ENCODE peak calls at places on chromosome 3, in eight cellular contexts. One of them, this sample, is unnamed. For H3K4me1, the result is how much of the 10 kb centered on the place peaks cover.

GRCh38 chr3:154235330-154235729 is 89.0 kb downstream of the DHX36 start:
- DNase-seq in IMR-90: peak
- DNase-seq in Peyer's patch: no peak
- DNase-seq in neuronal stem cell: no peak
- DNase-seq in thoracic aorta: no peak
- DNase-seq in neural progenitor cell: no peak
- DNase-seq in tibial nerve: no peak
- DNase-seq in PC-3: peak
- DNase-seq in this sample: no peak

GRCh38 chr3:98681486-98681885 is 81.7 kb upstream of the ST3GAL6 start:
- DNase-seq in neural progenitor cell: no peak
- DNase-seq in IMR-90: no peak
- DNase-seq in Peyer's patch: no peak
- DNase-seq in neuronal stem cell: no peak
- DNase-seq in tibial nerve: no peak
- DNase-seq in thoracic aorta: no peak
- DNase-seq in PC-3: no peak
- DNase-seq in this sample: no peak

GRCh38 chr3:149958171-149958796 is 12.4 kb downstream of the PFN2 start:
- DNase-seq in thoracic aorta: no peak
- DNase-seq in neuronal stem cell: no peak
- DNase-seq in PC-3: peak
- DNase-seq in IMR-90: no peak
- DNase-seq in Peyer's patch: no peak
- DNase-seq in tibial nerve: no peak
- DNase-seq in neural progenitor cell: no peak
- DNase-seq in this sample: no peak

GRCh38 chr3:4935347-4935746 is 43.9 kb upstream of the BHLHE40 start:
- DNase-seq in neural progenitor cell: no peak
- DNase-seq in IMR-90: no peak
- DNase-seq in neuronal stem cell: no peak
- DNase-seq in Peyer's patch: no peak
- DNase-seq in thoracic aorta: no peak
- DNase-seq in tibial nerve: no peak
- DNase-seq in PC-3: peak
- DNase-seq in this sample: no peak

GRCh38 chr3:152445227-152445626 is 176.5 kb downstream of the MBNL1 start:
- DNase-seq in Peyer's patch: no peak
- DNase-seq in thoracic aorta: no peak
- DNase-seq in IMR-90: no peak
- DNase-seq in neuronal stem cell: no peak
- DNase-seq in neural progenitor cell: no peak
- DNase-seq in tibial nerve: no peak
- DNase-seq in PC-3: no peak
- DNase-seq in this sample: no peak

GRCh38 chr3:119580148-119580760 is 962 bp downstream of the ADPRH start:
- DNase-seq in IMR-90: no peak
- DNase-seq in tibial nerve: peak
- DNase-seq in neural progenitor cell: peak
- DNase-seq in thoracic aorta: no peak
- DNase-seq in Peyer's patch: no peak
- DNase-seq in neuronal stem cell: no peak
- DNase-seq in PC-3: no peak
- DNase-seq in this sample: no peak

GRCh38 chr3:196149922-196150321 is 61.3 kb downstream of the ZDHHC19 start:
- DNase-seq in thoracic aorta: no peak
- DNase-seq in tibial nerve: no peak
- DNase-seq in neural progenitor cell: no peak
- DNase-seq in Peyer's patch: no peak
- DNase-seq in PC-3: no peak
- DNase-seq in IMR-90: no peak
- DNase-seq in neuronal stem cell: no peak
- DNase-seq in this sample: no peak

GRCh38 chr3:43181202-43181910 is 75.5 kb upstream of the POMGNT2 start:
- DNase-seq in neuronal stem cell: no peak
- DNase-seq in IMR-90: no peak
- DNase-seq in Peyer's patch: peak
- DNase-seq in neural progenitor cell: no peak
- DNase-seq in PC-3: peak
- DNase-seq in tibial nerve: no peak
- DNase-seq in thoracic aorta: no peak
- DNase-seq in this sample: no peak

GRCh38 chr3:158769519-158770253 is 32.2 kb upstream of the MFSD1 start:
- DNase-seq in tibial nerve: no peak
- DNase-seq in thoracic aorta: no peak
- DNase-seq in neuronal stem cell: no peak
- DNase-seq in Peyer's patch: no peak
- DNase-seq in neural progenitor cell: no peak
- DNase-seq in IMR-90: no peak
- DNase-seq in PC-3: no peak
- DNase-seq in this sample: no peak

GRCh38 chr3:4994823-4995499 is 15.7 kb downstream of the BHLHE40 start:
- DNase-seq in IMR-90: peak
- DNase-seq in neuronal stem cell: no peak
- DNase-seq in Peyer's patch: no peak
- DNase-seq in PC-3: peak
- DNase-seq in tibial nerve: peak
- DNase-seq in neural progenitor cell: no peak
- DNase-seq in thoracic aorta: peak
- DNase-seq in this sample: no peak

GRCh38 chr3:10933958-10934481 is 58.5 kb upstream of the SLC6A1 start:
- DNase-seq in IMR-90: peak
- DNase-seq in neural progenitor cell: no peak
- DNase-seq in thoracic aorta: no peak
- DNase-seq in tibial nerve: no peak
- DNase-seq in neuronal stem cell: no peak
- DNase-seq in PC-3: peak
- DNase-seq in Peyer's patch: peak
- DNase-seq in this sample: no peak

GRCh38 chr3:178618197-178618596 is 82.0 kb downstream of the KCNMB2 start:
- DNase-seq in PC-3: no peak
- DNase-seq in neuronal stem cell: no peak
- DNase-seq in IMR-90: peak
- DNase-seq in tibial nerve: no peak
- DNase-seq in thoracic aorta: no peak
- DNase-seq in Peyer's patch: no peak
- DNase-seq in neural progenitor cell: no peak
- DNase-seq in this sample: no peak

GRCh38 chr3:94173667-94174434 is 111.0 kb downstream of the NSUN3 start:
- DNase-seq in neural progenitor cell: no peak
- DNase-seq in Peyer's patch: no peak
- DNase-seq in IMR-90: peak
- DNase-seq in PC-3: peak
- DNase-seq in neuronal stem cell: no peak
- DNase-seq in thoracic aorta: no peak
- DNase-seq in tibial nerve: no peak
- DNase-seq in this sample: no peak

GRCh38 chr3:7953449-7954015 is 548.1 kb upstream of the LMCD1 start:
- DNase-seq in PC-3: no peak
- DNase-seq in neural progenitor cell: no peak
- DNase-seq in thoracic aorta: no peak
- DNase-seq in tibial nerve: no peak
- DNase-seq in IMR-90: no peak
- DNase-seq in neuronal stem cell: no peak
- DNase-seq in Peyer's patch: no peak
- DNase-seq in this sample: peak

GRCh38 chr3:102183186-102183585 is 251.6 kb upstream of the ZPLD1 start:
- DNase-seq in Peyer's patch: no peak
- DNase-seq in neuronal stem cell: no peak
- DNase-seq in tibial nerve: no peak
- DNase-seq in IMR-90: no peak
- DNase-seq in thoracic aorta: no peak
- DNase-seq in neural progenitor cell: peak
- DNase-seq in PC-3: no peak
- DNase-seq in this sample: no peak

GRCh38 chr3:81788650-81789049 is 27.2 kb upstream of the GBE1 start:
- DNase-seq in Peyer's patch: no peak
- DNase-seq in IMR-90: no peak
- DNase-seq in PC-3: no peak
- DNase-seq in neural progenitor cell: no peak
- DNase-seq in thoracic aorta: no peak
- DNase-seq in tibial nerve: no peak
- DNase-seq in neuronal stem cell: no peak
- DNase-seq in this sample: no peak
- H3K27ac ChIP-seq in Peyer's patch: no peak
- H3K27ac ChIP-seq in IMR-90: no peak
- H3K27ac ChIP-seq in PC-3: no peak
- H3K27ac ChIP-seq in neural progenitor cell: no peak
- H3K27ac ChIP-seq in thoracic aorta: no peak
- H3K27ac ChIP-seq in tibial nerve: no peak
- H3K27ac ChIP-seq in neuronal stem cell: no peak
- H3K27ac ChIP-seq in this sample: no peak

GRCh38 chr3:71451812-71452211 is 131.7 kb downstream of the FOXP1 start:
- DNase-seq in neural progenitor cell: no peak
- DNase-seq in PC-3: no peak
- DNase-seq in IMR-90: no peak
- DNase-seq in thoracic aorta: no peak
- DNase-seq in neuronal stem cell: no peak
- DNase-seq in Peyer's patch: no peak
- DNase-seq in tibial nerve: no peak
- DNase-seq in this sample: no peak

GRCh38 chr3:71453822-71454512 is 129.6 kb downstream of the FOXP1 start:
- DNase-seq in Peyer's patch: no peak
- DNase-seq in neural progenitor cell: no peak
- DNase-seq in neuronal stem cell: no peak
- DNase-seq in PC-3: peak
- DNase-seq in tibial nerve: no peak
- DNase-seq in IMR-90: no peak
- DNase-seq in thoracic aorta: no peak
- DNase-seq in this sample: no peak

GRCh38 chr3:71450985-71451560 is 132.5 kb downstream of the FOXP1 start:
- DNase-seq in neural progenitor cell: peak
- DNase-seq in IMR-90: peak
- DNase-seq in PC-3: no peak
- DNase-seq in Peyer's patch: no peak
- DNase-seq in tibial nerve: no peak
- DNase-seq in neuronal stem cell: no peak
- DNase-seq in thoracic aorta: no peak
- DNase-seq in this sample: no peak

GRCh38 chr3:71454513-71455423 is 128.8 kb downstream of the FOXP1 start:
- DNase-seq in neural progenitor cell: no peak
- DNase-seq in thoracic aorta: no peak
- DNase-seq in PC-3: no peak
- DNase-seq in Peyer's patch: no peak
- DNase-seq in tibial nerve: no peak
- DNase-seq in neuronal stem cell: no peak
- DNase-seq in IMR-90: no peak
- DNase-seq in this sample: no peak

DNA sequence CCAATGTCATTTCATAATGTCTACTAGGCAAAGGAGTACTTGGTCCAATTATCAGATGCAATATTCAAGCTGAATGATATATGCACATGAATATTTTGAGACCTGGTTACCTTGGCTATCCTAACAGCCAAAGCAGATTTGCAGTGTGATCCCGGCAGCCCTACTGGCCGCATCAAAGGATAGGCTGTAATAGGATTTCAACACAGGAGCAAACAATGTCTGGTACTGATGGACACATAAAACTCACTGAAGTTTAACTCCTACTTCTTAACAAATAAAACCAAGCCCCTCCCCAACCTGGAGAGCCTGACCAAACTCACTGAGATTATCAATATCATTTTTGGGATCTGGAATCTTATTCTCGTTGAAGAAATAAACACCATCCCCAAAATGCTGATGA is 130.2 kb downstream of the FOXP1 start:
- DNase-seq in IMR-90: no peak
- DNase-seq in tibial nerve: no peak
- DNase-seq in Peyer's patch: no peak
- DNase-seq in neuronal stem cell: no peak
- DNase-seq in neural progenitor cell: peak
- DNase-seq in thoracic aorta: no peak
- DNase-seq in PC-3: no peak
- DNase-seq in this sample: no peak
- H3K4me1 ChIP-seq in IMR-90: under half
- H3K4me1 ChIP-seq in tibial nerve: under half
- H3K4me1 ChIP-seq in Peyer's patch: under half
- H3K4me1 ChIP-seq in neuronal stem cell: under half
- H3K4me1 ChIP-seq in neural progenitor cell: under half
- H3K4me1 ChIP-seq in thoracic aorta: under half
- H3K4me1 ChIP-seq in PC-3: under half
- H3K4me1 ChIP-seq in this sample: under half

DNA sequence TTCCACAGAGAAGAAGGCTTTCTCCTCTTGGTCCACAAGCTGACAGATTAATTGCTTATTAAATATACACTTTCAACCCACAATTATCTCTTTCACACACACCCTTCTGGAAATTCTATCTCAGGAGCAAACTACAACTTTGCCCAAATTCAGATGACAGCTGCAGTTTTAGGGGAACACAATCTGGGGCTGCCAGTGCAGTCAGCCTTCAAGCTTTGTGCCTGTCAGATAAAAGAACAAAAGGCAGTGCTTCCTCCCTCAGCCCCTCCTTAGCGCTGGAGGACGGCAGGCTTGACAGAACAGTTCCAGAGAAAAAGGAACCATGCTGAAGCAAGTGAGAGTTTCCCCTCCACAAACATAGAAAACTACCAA is 99.6 kb downstream of the TMCC1 start:
- DNase-seq in Peyer's patch: no peak
- DNase-seq in thoracic aorta: no peak
- DNase-seq in neuronal stem cell: peak
- DNase-seq in IMR-90: no peak
- DNase-seq in neural progenitor cell: peak
- DNase-seq in PC-3: no peak
- DNase-seq in tibial nerve: no peak
- DNase-seq in this sample: no peak
- H3K4me3 ChIP-seq in Peyer's patch: no peak
- H3K4me3 ChIP-seq in thoracic aorta: no peak
- H3K4me3 ChIP-seq in neuronal stem cell: no peak
- H3K4me3 ChIP-seq in IMR-90: no peak
- H3K4me3 ChIP-seq in neural progenitor cell: peak
- H3K4me3 ChIP-seq in PC-3: peak
- H3K4me3 ChIP-seq in tibial nerve: peak
- H3K4me3 ChIP-seq in this sample: no peak

DNA sequence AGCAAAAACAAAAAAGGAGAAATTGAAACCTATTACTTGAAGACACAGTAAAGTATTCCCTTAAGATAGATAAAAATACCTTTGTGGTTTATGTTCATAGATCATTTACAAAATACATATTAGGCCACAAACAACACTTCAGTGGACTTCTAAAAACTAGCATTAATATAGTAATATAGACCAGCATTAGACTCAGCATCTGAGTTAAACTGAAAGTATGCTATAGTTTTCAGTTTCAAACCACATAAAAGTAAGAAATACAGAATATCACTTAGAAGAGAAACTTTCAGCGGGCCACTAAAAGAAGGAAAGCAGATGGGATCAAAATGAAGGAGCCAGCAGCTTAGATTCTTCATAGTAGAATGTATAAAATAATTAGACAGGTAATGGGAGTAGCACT is 86.6 kb downstream of the MSL2 start:
- DNase-seq in Peyer's patch: no peak
- DNase-seq in tibial nerve: no peak
- DNase-seq in neural progenitor cell: no peak
- DNase-seq in IMR-90: no peak
- DNase-seq in thoracic aorta: no peak
- DNase-seq in PC-3: no peak
- DNase-seq in neuronal stem cell: no peak
- DNase-seq in this sample: no peak
- H3K27ac ChIP-seq in Peyer's patch: no peak
- H3K27ac ChIP-seq in tibial nerve: no peak
- H3K27ac ChIP-seq in neural progenitor cell: no peak
- H3K27ac ChIP-seq in IMR-90: no peak
- H3K27ac ChIP-seq in thoracic aorta: no peak
- H3K27ac ChIP-seq in PC-3: no peak
- H3K27ac ChIP-seq in neuronal stem cell: no peak
- H3K27ac ChIP-seq in this sample: no peak

GRCh38 chr3:72428803-72429202 is 419.4 kb downstream of the SHQ1 start:
- DNase-seq in Peyer's patch: no peak
- DNase-seq in neuronal stem cell: no peak
- DNase-seq in tibial nerve: no peak
- DNase-seq in IMR-90: no peak
- DNase-seq in thoracic aorta: no peak
- DNase-seq in neural progenitor cell: no peak
- DNase-seq in PC-3: no peak
- DNase-seq in this sample: no peak
- H3K4me1 ChIP-seq in Peyer's patch: under half
- H3K4me1 ChIP-seq in neuronal stem cell: under half
- H3K4me1 ChIP-seq in tibial nerve: under half
- H3K4me1 ChIP-seq in IMR-90: under half
- H3K4me1 ChIP-seq in thoracic aorta: under half
- H3K4me1 ChIP-seq in neural progenitor cell: under half
- H3K4me1 ChIP-seq in PC-3: under half
- H3K4me1 ChIP-seq in this sample: under half

This sample was measured in iPS DF 6.9.